ENCODE peak calls at places on chromosome 20, in six cellular contexts. H, S, E, O, K and Q are unnamed samples.

GRCh38 chr20:24321939-24322338 is 147.5 kb upstream of the SYNDIG1 start:
- DNase-seq in S (no peak), K (no peak), E (no peak), H (no peak), O (no peak), Q (no peak)

GRCh38 chr20:10433014-10433622 is 904 bp downstream of the MKKS start:
- DNase-seq in K (no peak), E (peak; percentile 71), O (no peak), H (no peak), S (peak; percentile 48), Q (no peak)

GRCh38 chr20:38680492-38681118 is 43.7 kb upstream of the SLC32A1 start:
- DNase-seq in K (no peak), S (peak; percentile 51), H (no peak), E (no peak), O (peak; percentile 65), Q (peak; percentile 72)

GRCh38 chr20:33991498-33991897 is 2.2 kb upstream of the RALY start:
- DNase-seq in S (no peak), K (no peak), H (no peak), O (no peak), E (no peak), Q (no peak)

GRCh38 chr20:62624325-62624690 is 18.0 kb upstream of the SLCO4A1 start:
- DNase-seq in H (peak; percentile 43), E (peak; percentile 86), O (no peak), S (no peak), K (no peak), Q (peak; percentile 74)

GRCh38 chr20:15895126-15895525 is 678.1 kb downstream of the KIF16B start:
- DNase-seq in K (no peak), S (peak; percentile 18), H (no peak), E (no peak), O (no peak), Q (no peak)

GRCh38 chr20:18331694-18332093 is 43.4 kb downstream of the ZNF133 start:
- DNase-seq in S (no peak), H (no peak), O (no peak), K (no peak), E (no peak), Q (no peak)

GRCh38 chr20:61647741-61648140 is 395.7 kb downstream of the CDH4 start:
- DNase-seq in H (no peak), K (no peak), O (no peak), E (no peak), S (no peak), Q (no peak)

GRCh38 chr20:57749131-57749690 is 39.4 kb upstream of the PMEPA1 start:
- DNase-seq in H (no peak), K (no peak), S (no peak), O (no peak), E (peak; percentile 81), Q (no peak)

GRCh38 chr20:6693178-6693807 is 74.2 kb upstream of the BMP2 start:
- DNase-seq in K (no peak), H (no peak), O (no peak), S (no peak), E (no peak), Q (no peak)

GRCh38 chr20:8909596-8909995 is 159.3 kb upstream of the PLCB4 start:
- DNase-seq in E (no peak), O (no peak), S (peak; percentile 44), H (no peak), K (no peak), Q (no peak)

GRCh38 chr20:13008761-13009681 is at the start of gene SPTLC3:
- DNase-seq in H (no peak), S (peak; percentile 53), E (peak; percentile 80), K (peak; percentile 38), O (peak; percentile 26), Q (no peak)

GRCh38 chr20:24157213-24157612 is 168.6 kb upstream of the GGTLC1 start:
- DNase-seq in O (no peak), S (no peak), E (no peak), H (no peak), K (no peak), Q (peak; percentile 47)

GRCh38 chr20:44039741-44040140 is 125.1 kb downstream of the TOX2 start:
- DNase-seq in K (peak; percentile 4), S (no peak), E (no peak), H (no peak), O (no peak), Q (no peak)

GRCh38 chr20:57387463-57387862 is 3.7 kb upstream of the RBM38 start:
- DNase-seq in S (no peak), K (no peak), O (no peak), E (peak; percentile 46), H (no peak), Q (no peak)

GRCh38 chr20:44057698-44058675 is 129.0 kb downstream of the JPH2 start:
- DNase-seq in H (no peak), K (peak; percentile 7), E (no peak), S (peak; percentile 52), O (no peak), Q (no peak)

GRCh38 chr20:44704551-44704971 is 10.6 kb upstream of the CCN5 start:
- DNase-seq in K (no peak), H (no peak), E (no peak), O (peak; percentile 51), S (peak; percentile 77), Q (no peak)

GRCh38 chr20:24309596-24309995 is 159.8 kb upstream of the SYNDIG1 start:
- DNase-seq in O (no peak), H (peak; percentile 66), E (no peak), S (no peak), K (no peak), Q (no peak)

GRCh38 chr20:44279228-44279627 is 31.8 kb downstream of the FITM2 start:
- DNase-seq in S (peak; percentile 68), O (peak; percentile 94), E (no peak), H (no peak), K (no peak), Q (no peak)

GRCh38 chr20:57498425-57499400 is 26.2 kb downstream of the CTCFL start:
- DNase-seq in S (peak; percentile 50), O (peak; percentile 41), H (peak; percentile 70), K (no peak), E (no peak), Q (peak; percentile 88)

GRCh38 chr20:10699941-10700340 is 26.1 kb upstream of the JAG1 start:
- DNase-seq in H (no peak), O (no peak), K (no peak), E (no peak), S (no peak), Q (no peak)

GRCh38 chr20:39899881-39900280 is 789.2 kb downstream of the MAFB start:
- DNase-seq in O (no peak), K (no peak), H (no peak), E (no peak), S (no peak), Q (no peak)

GRCh38 chr20:62735331-62735821 is 26.7 kb downstream of the NTSR1 start:
- DNase-seq in S (peak; percentile 65), K (no peak), O (peak; percentile 47), H (no peak), E (peak; percentile 57), Q (no peak)

GRCh38 chr20:24503352-24503931 is 34.0 kb downstream of the SYNDIG1 start:
- DNase-seq in H (no peak), E (peak; percentile 74), K (no peak), O (no peak), S (peak; percentile 86), Q (no peak)

GRCh38 chr20:14984768-14985622 is 647.6 kb upstream of the FLRT3 start:
- DNase-seq in O (no peak), H (no peak), S (no peak), E (no peak), K (no peak), Q (no peak)

GRCh38 chr20:57476073-57476526 is 48.8 kb downstream of the CTCFL start:
- DNase-seq in S (no peak), H (no peak), K (no peak), E (peak; percentile 26), O (no peak), Q (peak; percentile 65)

GRCh38 chr20:61293951-61294350 is 41.9 kb downstream of the CDH4 start:
- DNase-seq in K (no peak), S (no peak), H (no peak), O (no peak), E (no peak), Q (no peak)

GRCh38 chr20:4195499-4195898 is 180.1 kb upstream of the RNF24 start:
- DNase-seq in E (no peak), H (peak; percentile 46), O (peak; percentile 48), K (no peak), S (peak; percentile 52), Q (no peak)

GRCh38 chr20:46006031-46006430 is 2.7 kb upstream of the MMP9 start:
- DNase-seq in O (no peak), H (no peak), S (no peak), E (no peak), K (no peak), Q (no peak)
- H3K27ac ChIP-seq in O (no peak overlapping the region), H (no peak overlapping the region), S (no peak overlapping the region), E (no peak overlapping the region), K (no peak overlapping the region), Q (no peak overlapping the region)

DNA sequence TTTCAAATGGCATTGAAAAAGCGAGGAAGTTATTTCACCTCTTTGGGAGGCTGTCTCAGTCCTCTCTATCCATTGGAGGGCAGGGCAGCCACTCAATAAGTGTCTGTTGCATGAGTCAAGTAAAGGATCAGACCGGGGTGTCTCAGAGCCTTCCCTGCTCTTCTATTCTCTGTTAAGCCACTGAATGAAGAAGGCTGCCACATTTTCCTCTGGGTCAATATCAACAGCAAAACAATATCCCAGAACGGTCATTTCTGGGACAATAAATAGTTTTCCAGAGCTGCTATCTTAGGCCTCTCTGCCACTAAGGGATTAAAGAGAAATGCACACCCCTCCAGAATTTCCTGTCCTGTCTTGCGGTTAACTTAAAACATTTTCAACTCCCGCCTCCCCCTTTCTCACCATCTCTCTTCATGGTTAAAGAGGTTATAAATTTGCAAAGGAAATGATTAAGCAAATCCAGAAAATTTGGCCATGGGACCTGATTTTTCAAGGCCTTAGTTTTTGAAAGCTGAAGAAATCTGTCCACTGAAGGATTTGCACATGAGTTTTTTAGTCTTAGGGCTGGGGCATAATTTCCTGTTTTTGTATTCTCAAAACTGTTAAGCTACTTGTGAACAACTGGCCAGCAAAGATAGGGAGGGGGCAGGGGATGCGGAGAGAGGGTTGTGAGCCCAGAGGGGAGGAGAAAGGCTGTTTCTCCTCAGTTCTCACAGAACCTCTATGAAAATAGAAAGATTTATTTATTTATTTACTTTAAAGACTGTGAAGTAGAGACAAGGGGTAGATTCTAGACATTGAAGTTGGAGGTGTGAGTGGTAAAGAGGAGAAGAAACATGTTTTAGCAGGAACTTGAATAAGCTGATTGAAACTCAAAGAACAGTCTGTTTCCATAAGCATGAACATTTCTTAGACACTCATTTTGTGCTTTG is 135.7 kb downstream of the BCAS1 start:
- DNase-seq in S (peak; percentile 91), O (peak; percentile 74), K (no peak), E (no peak), H (no peak), Q (peak; percentile 55)
- H3K27ac ChIP-seq in S (peak overlapping the region; percentile 86), O (no peak overlapping the region), K (peak overlapping the region; percentile 80), E (peak overlapping the region; percentile 13), H (no peak overlapping the region), Q (no peak overlapping the region)

GRCh38 chr20:2983508-2983907 is 59.9 kb upstream of the GNRH2 start:
- DNase-seq in K (no peak), S (no peak), H (no peak), O (no peak), E (no peak), Q (no peak)
- H3K27ac ChIP-seq in K (no peak overlapping the region), S (no peak overlapping the region), H (peak overlapping the region; percentile 84), O (no peak overlapping the region), E (no peak overlapping the region), Q (no peak overlapping the region)

DNA sequence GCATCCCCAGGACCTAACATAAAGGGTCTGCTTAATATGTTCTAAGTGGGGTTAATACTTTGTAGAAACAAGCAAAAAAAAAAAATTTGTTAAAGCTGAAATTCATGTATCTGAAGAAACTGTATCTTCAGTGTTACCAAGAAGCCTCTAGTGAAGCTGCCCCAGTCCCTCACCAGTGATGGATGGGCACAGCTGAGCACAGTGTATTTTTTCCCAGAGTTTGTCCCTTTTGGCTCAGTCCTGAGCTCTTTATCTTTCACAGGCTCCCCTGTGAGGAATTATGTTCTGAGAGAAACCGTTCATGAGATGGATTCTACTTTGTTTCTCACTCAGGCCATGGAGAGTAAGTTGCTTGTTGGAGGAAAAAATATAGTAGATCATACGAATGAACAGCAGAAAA is 38.4 kb downstream of the KIF3B start:
- DNase-seq in K (no peak), E (no peak), H (no peak), O (no peak), S (no peak), Q (no peak)
- H3K27ac ChIP-seq in K (no peak overlapping the region), E (no peak overlapping the region), H (no peak overlapping the region), O (no peak overlapping the region), S (no peak overlapping the region), Q (no peak overlapping the region)